ENCODE peak calls at places on chromosomes 3 and 15, in four cellular contexts. One of them, this sample, is unnamed.

GRCh38 chr3:111763968-111764367 is 95.1 kb upstream of the PHLDB2 start:
- DNase-seq in SK-N-SH: no peak
- DNase-seq in GM12878: no peak
- DNase-seq in K562: no peak
- DNase-seq in this sample: no peak

GRCh38 chr3:14203521-14204079 is 25.0 kb downstream of the LSM3 start:
- DNase-seq in GM12878: no peak
- DNase-seq in K562: peak; percentile 76
- DNase-seq in SK-N-SH: peak; percentile 70
- DNase-seq in this sample: peak; percentile 40

GRCh38 chr3:42184622-42185010 is 81.4 kb downstream of the CCK start:
- DNase-seq in K562: no peak
- DNase-seq in SK-N-SH: no peak
- DNase-seq in GM12878: no peak
- DNase-seq in this sample: no peak

GRCh38 chr15:46644493-46645481 is 1010.0 kb downstream of the SQOR start:
- DNase-seq in SK-N-SH: no peak
- DNase-seq in K562: no peak
- DNase-seq in GM12878: no peak
- DNase-seq in this sample: no peak

GRCh38 chr3:14554715-14555114 is 14.6 kb upstream of the GRIP2 start:
- DNase-seq in K562: no peak
- DNase-seq in GM12878: no peak
- DNase-seq in SK-N-SH: no peak
- DNase-seq in this sample: no peak

GRCh38 chr15:99983894-99984293 is 250.7 kb upstream of the LYSMD4 start:
- DNase-seq in SK-N-SH: no peak
- DNase-seq in GM12878: no peak
- DNase-seq in K562: no peak
- DNase-seq in this sample: no peak

GRCh38 chr15:93478922-93479321 is 389.9 kb upstream of the RGMA start:
- DNase-seq in GM12878: no peak
- DNase-seq in SK-N-SH: no peak
- DNase-seq in K562: no peak
- DNase-seq in this sample: no peak

GRCh38 chr15:88882745-88883144 is 12.6 kb downstream of the HAPLN3 start:
- DNase-seq in K562: no peak
- DNase-seq in GM12878: no peak
- DNase-seq in SK-N-SH: no peak
- DNase-seq in this sample: no peak

GRCh38 chr3:79012946-79013362 is 754.8 kb downstream of the ROBO1 start:
- DNase-seq in SK-N-SH: no peak
- DNase-seq in K562: no peak
- DNase-seq in GM12878: no peak
- DNase-seq in this sample: no peak

GRCh38 chr15:48242531-48242930 is 36.4 kb downstream of the SLC12A1 start:
- DNase-seq in K562: no peak
- DNase-seq in GM12878: no peak
- DNase-seq in SK-N-SH: no peak
- DNase-seq in this sample: no peak

GRCh38 chr3:166283856-166284255 is 446.6 kb upstream of the BCHE start:
- DNase-seq in GM12878: no peak
- DNase-seq in SK-N-SH: no peak
- DNase-seq in K562: no peak
- DNase-seq in this sample: no peak

GRCh38 chr3:139686206-139686605 is 8.4 kb upstream of the NMNAT3 start:
- DNase-seq in K562: no peak
- DNase-seq in GM12878: no peak
- DNase-seq in SK-N-SH: no peak
- DNase-seq in this sample: no peak

GRCh38 chr3:76028816-76029215 is 243.5 kb upstream of the ZNF717 start:
- DNase-seq in K562: no peak
- DNase-seq in SK-N-SH: no peak
- DNase-seq in GM12878: no peak
- DNase-seq in this sample: no peak

GRCh38 chr3:57169872-57170623 is 4.9 kb upstream of the IL17RD start:
- DNase-seq in K562: peak; percentile 56
- DNase-seq in GM12878: no peak
- DNase-seq in SK-N-SH: peak; percentile 84
- DNase-seq in this sample: peak; percentile 64

GRCh38 chr15:70636540-70637165 is 126.7 kb downstream of the UACA start:
- DNase-seq in SK-N-SH: peak; percentile 46
- DNase-seq in K562: no peak
- DNase-seq in GM12878: no peak
- DNase-seq in this sample: peak; percentile 16

GRCh38 chr3:16468114-16469098 is 45.1 kb downstream of the RFTN1 start:
- DNase-seq in SK-N-SH: peak; percentile 61
- DNase-seq in GM12878: no peak
- DNase-seq in K562: no peak
- DNase-seq in this sample: no peak
- H3K4me1 ChIP-seq in SK-N-SH: peaks cover 10% of the 10 kb centered on the region
- H3K4me1 ChIP-seq in GM12878: peaks cover 28% of the 10 kb centered on the region
- H3K4me1 ChIP-seq in K562: peaks cover 3% of the 10 kb centered on the region
- H3K4me1 ChIP-seq in this sample: no peaks in the 10 kb centered on the region

GRCh38 chr15:75348563-75349350 is 1.9 kb downstream of the NEIL1 start:
- DNase-seq in SK-N-SH: peak; percentile 79
- DNase-seq in K562: peak; percentile 5
- DNase-seq in GM12878: no peak
- DNase-seq in this sample: no peak
- TF ChIP-seq ZBTB33 in SK-N-SH: no peak
- TF ChIP-seq ZBTB33 in K562: peak; percentile 86
- TF ChIP-seq ZBTB33 in GM12878: no peak
- TF ChIP-seq ZBTB33 in this sample: no peak

GRCh38 chr3:188389711-188390346 is 235.9 kb downstream of the LPP start:
- DNase-seq in K562: no peak
- DNase-seq in SK-N-SH: no peak
- DNase-seq in GM12878: no peak
- DNase-seq in this sample: no peak

GRCh38 chr3:188390347-188390718 is 236.4 kb downstream of the LPP start:
- DNase-seq in SK-N-SH: no peak
- DNase-seq in GM12878: no peak
- DNase-seq in K562: no peak
- DNase-seq in this sample: no peak

GRCh38 chr3:188391597-188391996 is 237.6 kb downstream of the LPP start:
- DNase-seq in K562: no peak
- DNase-seq in SK-N-SH: no peak
- DNase-seq in GM12878: no peak
- DNase-seq in this sample: no peak

GRCh38 chr3:188387921-188388320 is 234.0 kb downstream of the LPP start:
- DNase-seq in K562: no peak
- DNase-seq in GM12878: no peak
- DNase-seq in SK-N-SH: no peak
- DNase-seq in this sample: no peak

GRCh38 chr3:188390775-188391443 is 237.0 kb downstream of the LPP start:
- DNase-seq in SK-N-SH: no peak
- DNase-seq in GM12878: no peak
- DNase-seq in K562: no peak
- DNase-seq in this sample: no peak
- H3K4me1 ChIP-seq in SK-N-SH: peaks cover 5% of the 10 kb centered on the region
- H3K4me1 ChIP-seq in GM12878: peaks cover 6% of the 10 kb centered on the region
- H3K4me1 ChIP-seq in K562: no peaks in the 10 kb centered on the region
- H3K4me1 ChIP-seq in this sample: peaks cover 8% of the 10 kb centered on the region

GRCh38 chr3:39166134-39166710 is 12.8 kb upstream of the CSRNP1 start:
- DNase-seq in K562: no peak
- DNase-seq in SK-N-SH: no peak
- DNase-seq in GM12878: no peak
- DNase-seq in this sample: no peak
- TF ChIP-seq ZBTB33 in K562: no peak
- TF ChIP-seq ZBTB33 in SK-N-SH: no peak
- TF ChIP-seq ZBTB33 in GM12878: no peak
- TF ChIP-seq ZBTB33 in this sample: no peak

DNA sequence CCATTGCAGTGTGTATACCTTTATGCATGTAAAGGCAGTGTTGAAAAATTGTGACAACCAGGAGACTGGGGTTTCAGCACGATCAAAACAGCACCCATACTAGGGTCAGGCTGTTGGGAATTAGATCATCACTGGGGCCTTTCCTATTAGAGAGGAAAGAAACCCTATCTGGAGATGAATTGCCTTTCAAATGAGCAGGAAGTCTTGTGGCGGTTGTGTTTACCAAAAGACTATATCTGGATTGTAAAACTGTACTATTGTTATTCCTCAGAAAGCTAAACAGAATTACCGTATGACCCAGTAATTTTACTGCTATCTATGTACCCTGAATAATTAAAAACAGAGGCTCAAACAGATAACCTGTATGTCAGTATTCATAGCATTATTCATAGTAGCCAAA is 10.1 kb downstream of the UBE2E1 start:
- DNase-seq in GM12878: no peak
- DNase-seq in K562: no peak
- DNase-seq in SK-N-SH: no peak
- DNase-seq in this sample: no peak
- H3K4me1 ChIP-seq in GM12878: peaks cover 16% of the 10 kb centered on the region
- H3K4me1 ChIP-seq in K562: peaks cover 5% of the 10 kb centered on the region
- H3K4me1 ChIP-seq in SK-N-SH: no peaks in the 10 kb centered on the region
- H3K4me1 ChIP-seq in this sample: no peaks in the 10 kb centered on the region

GRCh38 chr15:54803987-54804386 is 392.8 kb downstream of the RSL24D1 start:
- DNase-seq in K562: no peak
- DNase-seq in SK-N-SH: no peak
- DNase-seq in GM12878: no peak
- DNase-seq in this sample: no peak
- TF ChIP-seq ZBTB33 in K562: no peak
- TF ChIP-seq ZBTB33 in SK-N-SH: no peak
- TF ChIP-seq ZBTB33 in GM12878: no peak
- TF ChIP-seq ZBTB33 in this sample: no peak

DNA sequence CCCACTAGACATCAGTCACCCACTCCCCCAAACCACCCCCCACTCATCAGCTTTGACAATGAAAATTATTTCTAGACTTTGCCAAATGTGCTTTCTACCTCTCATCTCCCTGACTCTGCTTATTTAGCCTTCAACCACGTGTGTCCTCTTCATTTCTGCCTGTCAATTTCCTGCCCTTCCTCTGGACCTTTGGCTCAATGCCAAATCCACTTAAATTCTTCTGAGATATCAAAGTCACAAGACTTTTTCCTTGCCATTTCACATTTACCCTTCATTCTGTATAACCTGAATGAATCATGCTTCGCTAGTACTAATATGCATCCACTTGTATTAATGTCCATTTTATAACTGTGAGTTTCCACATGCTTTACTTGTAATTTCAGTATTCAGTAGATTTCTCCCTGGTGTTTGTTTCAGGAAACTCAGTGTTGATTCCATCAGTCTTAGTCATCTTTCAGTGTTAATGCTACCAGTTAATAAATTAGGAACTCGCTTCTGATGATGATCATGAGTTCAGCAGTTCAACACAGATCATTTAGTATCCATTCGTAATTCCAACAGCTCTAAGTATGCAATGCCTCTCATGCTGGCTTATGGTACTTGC is 128.2 kb upstream of the OSTN start:
- DNase-seq in GM12878: no peak
- DNase-seq in K562: no peak
- DNase-seq in SK-N-SH: no peak
- DNase-seq in this sample: no peak
- H3K4me1 ChIP-seq in GM12878: no peaks in the 10 kb centered on the region
- H3K4me1 ChIP-seq in K562: no peaks in the 10 kb centered on the region
- H3K4me1 ChIP-seq in SK-N-SH: no peaks in the 10 kb centered on the region
- H3K4me1 ChIP-seq in this sample: peaks cover 9% of the 10 kb centered on the region

GRCh38 chr3:195774917-195775316 is 36.8 kb downstream of the MUC4 start:
- DNase-seq in SK-N-SH: peak; percentile 55
- DNase-seq in K562: peak; percentile 66
- DNase-seq in GM12878: no peak
- DNase-seq in this sample: peak; percentile 27
- TF ChIP-seq ZBTB33 in SK-N-SH: no peak
- TF ChIP-seq ZBTB33 in K562: no peak
- TF ChIP-seq ZBTB33 in GM12878: no peak
- TF ChIP-seq ZBTB33 in this sample: no peak